ENCODE peak calls at places on chromosome 3, in seven cellular contexts. Y is globus pallidus; W is lower lobe of right lung; S is IMR-90; Z is NCI-H2081 treated with DMSO at 0.1 percent for 48 hours; B is stimulated activated CD8-positive, alpha-beta memory T cell treated with anti-CD3 and anti-CD28 coated beads, Interleukin-4, amount 100 ng/mL, for 1 hour; L is NCI-H748 treated with DMSO at 0.1 percent for 48 hours. I is an unnamed sample.

GRCh38 chr3:3196148-3196861 is 16.8 kb upstream of the CRBN start:
- DNase-seq in L (no peak), Z (no peak), S (no peak), Y (no peak), B (no peak), W (no peak), I (no peak)

GRCh38 chr3:16309558-16309957 is 44.5 kb downstream of the OXNAD1 start:
- DNase-seq in W (no peak), L (no peak), Z (no peak), Y (no peak), B (no peak), S (peak), I (no peak)

GRCh38 chr3:42501321-42501680 is 1.1 kb upstream of the VIPR1 start:
- DNase-seq in W (no peak), L (no peak), Z (no peak), Y (no peak), B (no peak), S (no peak), I (peak)

GRCh38 chr3:120094776-120095225 is 554 bp upstream of the GSK3B start:
- DNase-seq in Y (peak), W (peak), S (peak), B (peak), Z (peak), L (peak), I (peak)

GRCh38 chr3:134279466-134279865 is 28.8 kb upstream of the RYK start:
- DNase-seq in S (no peak), Z (no peak), W (no peak), B (no peak), Y (no peak), L (no peak), I (no peak)

GRCh38 chr3:128847631-128848370 is 31.6 kb upstream of the ACAD9 start:
- DNase-seq in S (no peak), B (no peak), W (no peak), L (no peak), Y (no peak), Z (no peak), I (no peak)

GRCh38 chr3:13111173-13111873 is 38.1 kb upstream of the IQSEC1 start:
- DNase-seq in L (no peak), Z (no peak), S (no peak), B (no peak), W (peak), Y (no peak), I (peak)

GRCh38 chr3:14254812-14255702 is 76.4 kb downstream of the LSM3 start:
- DNase-seq in B (no peak), W (no peak), Z (no peak), Y (no peak), S (no peak), L (no peak), I (no peak)

GRCh38 chr3:77541203-77541922 is 501.5 kb downstream of the ROBO2 start:
- DNase-seq in Y (no peak), L (no peak), W (no peak), Z (no peak), S (no peak), B (no peak), I (no peak)

GRCh38 chr3:36796896-36797295 is 32.5 kb upstream of the DCLK3 start:
- DNase-seq in B (no peak), Z (no peak), Y (no peak), S (peak), W (no peak), L (no peak), I (no peak)

GRCh38 chr3:30948436-30948835 is 54.0 kb upstream of the GADL1 start:
- DNase-seq in S (no peak), Z (no peak), L (no peak), Y (no peak), W (no peak), B (no peak), I (no peak)

GRCh38 chr3:45178131-45179023 is 32.2 kb upstream of the CDCP1 start:
- DNase-seq in L (no peak), B (no peak), W (no peak), Z (no peak), S (peak), Y (no peak), I (no peak)

GRCh38 chr3:40877651-40878463 is 321.4 kb upstream of the CTNNB1 start:
- DNase-seq in B (no peak), Y (peak), Z (no peak), W (peak), S (no peak), L (no peak), I (peak)

GRCh38 chr3:115445559-115445958 is 177.8 kb upstream of the GAP43 start:
- DNase-seq in Y (no peak), W (no peak), B (no peak), Z (no peak), L (no peak), S (no peak), I (no peak)

GRCh38 chr3:48692551-48692950 is 6.8 kb upstream of the NCKIPSD start:
- DNase-seq in S (peak), L (no peak), Z (no peak), B (no peak), Y (peak), W (no peak), I (no peak)

GRCh38 chr3:82643948-82644347 is 882.5 kb upstream of the GBE1 start:
- DNase-seq in Z (no peak), B (no peak), L (peak), S (no peak), W (no peak), Y (no peak), I (no peak)

GRCh38 chr3:29011441-29011840 is 269.4 kb upstream of the RBMS3 start:
- DNase-seq in W (no peak), Y (peak), L (no peak), B (no peak), S (no peak), Z (no peak), I (no peak)

GRCh38 chr3:172289583-172289982 is 158.7 kb downstream of the GHSR start:
- DNase-seq in B (no peak), L (no peak), Y (no peak), Z (no peak), S (no peak), W (no peak), I (no peak)

GRCh38 chr3:184110316-184110725 is 13.5 kb downstream of the HTR3E start:
- DNase-seq in L (no peak), Y (no peak), W (no peak), Z (no peak), B (no peak), S (peak), I (no peak)

GRCh38 chr3:10286596-10287295 is 6.0 kb downstream of the GHRL start:
- DNase-seq in L (no peak), Z (peak), S (peak), W (no peak), B (no peak), Y (peak), I (peak)

GRCh38 chr3:128372281-128372680 is 94.4 kb downstream of the DNAJB8 start:
- DNase-seq in Z (no peak), B (no peak), L (no peak), S (no peak), W (no peak), Y (no peak), I (no peak)

GRCh38 chr3:100635273-100635701 is 25.9 kb downstream of the ADGRG7 start:
- DNase-seq in Z (no peak), S (no peak), L (no peak), B (no peak), W (no peak), Y (no peak), I (no peak)

GRCh38 chr3:11323827-11324226 is 51.6 kb downstream of the ATG7 start:
- DNase-seq in Y (peak), Z (no peak), W (no peak), L (no peak), S (peak), B (no peak), I (no peak)

GRCh38 chr3:46096781-46097180 is 69.5 kb upstream of the XCR1 start:
- DNase-seq in W (no peak), Y (no peak), B (no peak), L (no peak), S (no peak), Z (no peak), I (no peak)

GRCh38 chr3:108024146-108024836 is 66.5 kb downstream of the CD47 start:
- DNase-seq in Z (no peak), W (no peak), S (peak), L (no peak), Y (no peak), B (no peak), I (no peak)

GRCh38 chr3:129961142-129961541 is 13.4 kb upstream of the TRH start:
- DNase-seq in Z (no peak), L (no peak), S (no peak), W (no peak), Y (no peak), B (no peak), I (peak)

GRCh38 chr3:43465109-43465508 is 156.7 kb downstream of the ANO10 start:
- DNase-seq in Z (no peak), W (no peak), L (peak), B (no peak), Y (no peak), S (no peak), I (no peak)

GRCh38 chr3:40899286-40899712 is 300.0 kb upstream of the CTNNB1 start:
- DNase-seq in L (no peak), W (no peak), B (no peak), Z (no peak), Y (no peak), S (no peak), I (no peak)

GRCh38 chr3:182413061-182413460 is 380.2 kb upstream of the ATP11B start:
- DNase-seq in B (no peak), W (no peak), Y (no peak), L (no peak), Z (no peak), S (no peak), I (no peak)

GRCh38 chr3:49722896-49723295 is 855 bp downstream of the GMPPB start:
- DNase-seq in L (no peak), B (no peak), Y (no peak), Z (no peak), S (no peak), W (no peak), I (no peak)

GRCh38 chr3:53045784-53046170 is at the start of gene SFMBT1:
- DNase-seq in W (peak), L (no peak), B (peak), S (peak), Z (no peak), Y (peak), I (peak)

GRCh38 chr3:73625124-73625665 is 454 bp upstream of the PDZRN3 start:
- DNase-seq in S (peak), W (no peak), Z (no peak), B (no peak), L (no peak), Y (no peak), I (no peak)

GRCh38 chr3:31364188-31364587 is 168.5 kb upstream of the STT3B start:
- DNase-seq in Y (no peak), W (no peak), B (no peak), L (no peak), Z (no peak), S (peak), I (no peak)